ENCODE peak calls at places on chromosome 17, in five cellular contexts. R is K562, M is HepG2, X is esophagus muscularis mucosa, P is GM12892. L is an unnamed sample.

GRCh38 chr17:20938244-20938643 is 104.6 kb downstream of the USP22 start:
- DNase-seq in R (no peak), M (no peak), X (no peak), P (no peak), L (no peak)

GRCh38 chr17:77186141-77186604 is 45.4 kb downstream of the SEC14L1 start:
- DNase-seq in R (no peak), M (no peak), X (no peak), P (no peak), L (no peak)

GRCh38 chr17:18314059-18314730 is 599 bp downstream of the TOP3A start:
- DNase-seq in R (no peak), M (no peak), X (no peak), P (no peak), L (no peak)

GRCh38 chr17:18105595-18105994 is 3.0 kb upstream of the MYO15A start:
- DNase-seq in R (no peak), M (no peak), X (no peak), P (no peak), L (no peak)

GRCh38 chr17:9684955-9685621 is 39.8 kb downstream of the USP43 start:
- DNase-seq in R (no peak), M (peak), X (no peak), P (no peak), L (peak)

GRCh38 chr17:11461993-11462548 is 136.2 kb upstream of the DNAH9 start:
- DNase-seq in R (no peak), M (no peak), X (peak), P (no peak), L (no peak)

GRCh38 chr17:35795007-35795870 is at the start of gene MMP28:
- DNase-seq in R (peak), M (no peak), X (peak), P (peak), L (peak)

GRCh38 chr17:55769625-55770000 is 18.8 kb downstream of the PCTP start:
- DNase-seq in R (no peak), M (no peak), X (no peak), P (no peak), L (peak)

GRCh38 chr17:8109669-8110455 is 8.5 kb downstream of the ALOXE3 start:
- DNase-seq in R (peak), M (no peak), X (no peak), P (peak), L (no peak)

GRCh38 chr17:40846515-40847155 is 20.4 kb downstream of the KRT12 start:
- DNase-seq in R (no peak), M (no peak), X (no peak), P (no peak), L (no peak)

GRCh38 chr17:49146620-49147306 is 14.2 kb downstream of the B4GALNT2 start:
- DNase-seq in R (no peak), M (peak), X (no peak), P (no peak), L (peak)

GRCh38 chr17:17305282-17305801 is 2.2 kb downstream of the NT5M start:
- DNase-seq in R (peak), M (peak), X (no peak), P (peak), L (no peak)

GRCh38 chr17:19418312-19418992 is 7.4 kb downstream of the RNF112 start:
- DNase-seq in R (no peak), M (no peak), X (no peak), P (no peak), L (no peak)

GRCh38 chr17:41655611-41656111 is 31.3 kb upstream of the KRT17 start:
- DNase-seq in R (no peak), M (no peak), X (no peak), P (no peak), L (no peak)

GRCh38 chr17:48804936-48805411 is 12.1 kb downstream of the TTLL6 start:
- DNase-seq in R (peak), M (peak), X (no peak), P (peak), L (peak)

GRCh38 chr17:1977583-1978395 is 47.3 kb downstream of the RTN4RL1 start:
- DNase-seq in R (no peak), M (no peak), X (no peak), P (no peak), L (no peak)

GRCh38 chr17:57697891-57698708 is 47.0 kb downstream of the CCDC182 start:
- DNase-seq in R (no peak), M (peak), X (peak), P (no peak), L (no peak)

GRCh38 chr17:61362396-61362795 is 37.2 kb upstream of the TBX2 start:
- DNase-seq in R (no peak), M (no peak), X (no peak), P (no peak), L (no peak)

GRCh38 chr17:64152428-64153125 is 22.6 kb upstream of the ERN1 start:
- DNase-seq in R (peak), M (no peak), X (no peak), P (no peak), L (no peak)

GRCh38 chr17:41329279-41329925 is 13.9 kb upstream of the KRTAP17-1 start:
- DNase-seq in R (peak), M (peak), X (no peak), P (no peak), L (peak)

GRCh38 chr17:17780941-17781590 is 55.7 kb downstream of the SREBF1 start:
- DNase-seq in R (no peak), M (no peak), X (no peak), P (no peak), L (peak)

GRCh38 chr17:81933178-81933699 is 3.9 kb downstream of the PYCR1 start:
- DNase-seq in R (no peak), M (no peak), X (no peak), P (no peak), L (no peak)
- TF ChIP-seq POLR2A in R (peak), M (no peak), X (no peak), P (no peak), L (peak)

GRCh38 chr17:28725660-28726395 is at the start of gene TLCD1:
- DNase-seq in R (peak), M (peak), X (no peak), P (peak), L (peak)

GRCh38 chr17:28726912-28727726 is 1.1 kb upstream of the TLCD1 start:
- DNase-seq in R (peak), M (peak), X (peak), P (peak), L (peak)

GRCh38 chr17:28724500-28725165 is 1.4 kb downstream of the TLCD1 start:
- DNase-seq in R (no peak), M (no peak), X (no peak), P (no peak), L (no peak)

GRCh38 chr17:28726396-28726911 is 421 bp upstream of the TLCD1 start:
- DNase-seq in R (no peak), M (peak), X (no peak), P (peak), L (peak)

DNA sequence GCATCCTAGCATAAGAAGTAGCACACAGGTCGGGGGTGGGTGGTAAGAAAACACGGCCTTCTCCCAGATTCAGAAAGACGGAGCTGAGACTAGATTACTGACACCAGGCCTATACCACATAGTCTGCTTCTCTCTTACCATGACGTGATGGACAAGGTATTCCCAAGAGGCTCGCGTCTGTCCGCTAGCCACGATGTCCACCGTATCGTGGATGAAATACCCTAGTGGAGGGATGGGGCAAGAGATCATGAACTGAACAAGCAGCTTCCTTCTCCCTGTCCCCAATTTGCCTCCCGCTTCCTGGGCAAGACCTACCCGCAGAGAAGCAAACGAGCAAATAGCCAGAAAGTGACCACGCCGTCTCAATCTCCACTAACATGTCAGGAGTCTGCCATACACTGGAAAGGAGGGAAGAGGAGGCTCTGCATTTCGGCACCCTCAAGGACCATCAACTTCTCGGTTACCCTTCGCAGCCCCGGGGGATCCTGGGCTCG is 820 bp downstream of the TLCD1 start:
- DNase-seq in R (no peak), M (peak), X (no peak), P (no peak), L (no peak)
- TF ChIP-seq POLR2A in R (peak), M (peak), X (no peak), P (peak), L (no peak)

DNA sequence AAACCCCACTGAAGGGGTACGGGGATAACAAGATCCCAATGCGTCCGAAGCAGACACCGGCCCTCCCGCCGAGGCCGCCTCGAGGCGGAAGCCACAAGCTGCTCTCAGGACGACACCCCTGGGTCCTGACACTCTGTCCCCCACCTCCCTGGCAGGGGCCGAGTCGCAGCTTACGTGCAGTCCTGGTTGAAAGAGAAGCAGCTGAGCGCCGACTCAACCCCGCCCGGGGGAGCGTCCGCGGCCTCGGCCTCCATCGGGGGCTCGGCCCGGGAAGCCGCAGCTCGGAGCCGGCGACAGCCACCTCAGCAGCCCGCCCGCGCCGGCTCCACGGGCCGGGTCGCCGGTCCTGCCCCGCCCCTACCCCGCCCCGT is at the start of gene WIPI1:
- DNase-seq in R (no peak), M (peak), X (peak), P (no peak), L (no peak)
- TF ChIP-seq POLR2A in R (no peak), M (peak), X (peak), P (no peak), L (peak)

GRCh38 chr17:80319262-80319998 is 58.8 kb downstream of the RNF213 start:
- DNase-seq in R (no peak), M (no peak), X (no peak), P (no peak), L (no peak)
- TF ChIP-seq POLR2A in R (no peak), M (no peak), X (no peak), P (no peak), L (no peak)

GRCh38 chr17:80984749-80985148 is 6.9 kb upstream of the CHMP6 start:
- DNase-seq in R (no peak), M (peak), X (no peak), P (no peak), L (peak)
- TF ChIP-seq POLR2A in R (no peak), M (no peak), X (no peak), P (no peak), L (no peak)

DNA sequence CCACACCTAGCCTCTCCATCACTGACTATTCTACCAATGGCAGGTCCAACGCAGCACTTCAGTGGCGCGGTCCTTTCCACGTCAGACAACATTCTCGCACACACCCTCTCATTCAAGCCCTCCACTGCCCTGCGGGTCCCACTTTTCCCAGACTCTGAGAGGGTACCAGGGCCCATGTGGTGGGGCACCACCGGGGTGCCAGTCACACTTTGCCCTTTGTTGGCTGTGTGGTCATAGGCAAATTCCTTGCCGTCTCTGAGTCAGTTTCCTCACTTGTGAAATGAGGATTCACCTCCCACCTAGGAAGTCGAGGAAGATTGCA is 1.1 kb downstream of the PLCD3 start:
- DNase-seq in R (no peak), M (no peak), X (no peak), P (no peak), L (no peak)
- TF ChIP-seq POLR2A in R (no peak), M (no peak), X (no peak), P (no peak), L (no peak)